ENCODE peak calls at places on chromosomes 5 and 9, in seven cellular contexts. One of them, this sample, is unnamed.

GRCh38 chr9:114016629-114017423 is 61.3 kb downstream of the AMBP start:
- DNase-seq in DND-41: no peak
- DNase-seq in WERI-Rb-1: peak; percentile 35
- DNase-seq in activated B cell treated with CpG ODN at 0.5 μM for 24 hours: peak; percentile 6
- DNase-seq in psoas muscle: no peak
- DNase-seq in H9: no peak
- DNase-seq in heart left ventricle: peak; percentile 5
- DNase-seq in this sample: no peak

GRCh38 chr5:1488882-1489680 is 34.7 kb downstream of the LPCAT1 start:
- DNase-seq in DND-41: no peak
- DNase-seq in WERI-Rb-1: no peak
- DNase-seq in activated B cell treated with CpG ODN at 0.5 μM for 24 hours: peak; percentile 62
- DNase-seq in psoas muscle: no peak
- DNase-seq in H9: no peak
- DNase-seq in heart left ventricle: no peak
- DNase-seq in this sample: no peak

GRCh38 chr5:79642210-79642609 is 30.0 kb downstream of the TENT2 start:
- DNase-seq in DND-41: no peak
- DNase-seq in WERI-Rb-1: no peak
- DNase-seq in activated B cell treated with CpG ODN at 0.5 μM for 24 hours: no peak
- DNase-seq in psoas muscle: no peak
- DNase-seq in H9: no peak
- DNase-seq in heart left ventricle: no peak
- DNase-seq in this sample: no peak

GRCh38 chr5:95664204-95664786 is 17.7 kb downstream of the RFESD start:
- DNase-seq in DND-41: peak; percentile 38
- DNase-seq in WERI-Rb-1: no peak
- DNase-seq in activated B cell treated with CpG ODN at 0.5 μM for 24 hours: no peak
- DNase-seq in psoas muscle: no peak
- DNase-seq in H9: no peak
- DNase-seq in heart left ventricle: no peak
- DNase-seq in this sample: no peak

GRCh38 chr9:34991833-34992375 is 2.4 kb downstream of the DNAJB5 start:
- DNase-seq in DND-41: no peak
- DNase-seq in WERI-Rb-1: peak; percentile 63
- DNase-seq in activated B cell treated with CpG ODN at 0.5 μM for 24 hours: no peak
- DNase-seq in psoas muscle: peak; percentile 83
- DNase-seq in H9: peak; percentile 79
- DNase-seq in heart left ventricle: peak; percentile 53
- DNase-seq in this sample: peak; percentile 27

GRCh38 chr9:95989304-95989703 is 113.8 kb downstream of the ERCC6L2 start:
- DNase-seq in DND-41: no peak
- DNase-seq in WERI-Rb-1: no peak
- DNase-seq in activated B cell treated with CpG ODN at 0.5 μM for 24 hours: no peak
- DNase-seq in psoas muscle: no peak
- DNase-seq in H9: no peak
- DNase-seq in heart left ventricle: no peak
- DNase-seq in this sample: no peak

GRCh38 chr9:135307314-135307713 is 172.3 kb upstream of the PPP1R26 start:
- DNase-seq in DND-41: no peak
- DNase-seq in WERI-Rb-1: no peak
- DNase-seq in activated B cell treated with CpG ODN at 0.5 μM for 24 hours: no peak
- DNase-seq in psoas muscle: no peak
- DNase-seq in H9: no peak
- DNase-seq in heart left ventricle: no peak
- DNase-seq in this sample: no peak

GRCh38 chr9:107337676-107338590 is 54.9 kb downstream of the RAD23B start:
- DNase-seq in DND-41: no peak
- DNase-seq in WERI-Rb-1: no peak
- DNase-seq in activated B cell treated with CpG ODN at 0.5 μM for 24 hours: no peak
- DNase-seq in psoas muscle: no peak
- DNase-seq in H9: no peak
- DNase-seq in heart left ventricle: no peak
- DNase-seq in this sample: no peak

GRCh38 chr9:16126042-16126441 is 573.2 kb downstream of the CCDC171 start:
- DNase-seq in DND-41: no peak
- DNase-seq in WERI-Rb-1: no peak
- DNase-seq in activated B cell treated with CpG ODN at 0.5 μM for 24 hours: no peak
- DNase-seq in psoas muscle: no peak
- DNase-seq in H9: no peak
- DNase-seq in heart left ventricle: no peak
- DNase-seq in this sample: no peak

GRCh38 chr5:72601861-72602260 is 94.7 kb upstream of the ZNF366 start:
- DNase-seq in DND-41: no peak
- DNase-seq in WERI-Rb-1: no peak
- DNase-seq in activated B cell treated with CpG ODN at 0.5 μM for 24 hours: no peak
- DNase-seq in psoas muscle: no peak
- DNase-seq in H9: no peak
- DNase-seq in heart left ventricle: no peak
- DNase-seq in this sample: no peak

GRCh38 chr5:52783226-52783959 is 4.3 kb upstream of the ITGA1 start:
- DNase-seq in DND-41: no peak
- DNase-seq in WERI-Rb-1: no peak
- DNase-seq in activated B cell treated with CpG ODN at 0.5 μM for 24 hours: no peak
- DNase-seq in psoas muscle: peak; percentile 19
- DNase-seq in H9: no peak
- DNase-seq in heart left ventricle: peak; percentile 16
- DNase-seq in this sample: no peak

GRCh38 chr5:143826909-143827514 is 15.1 kb downstream of the HMHB1 start:
- DNase-seq in DND-41: no peak
- DNase-seq in WERI-Rb-1: no peak
- DNase-seq in activated B cell treated with CpG ODN at 0.5 μM for 24 hours: no peak
- DNase-seq in psoas muscle: no peak
- DNase-seq in H9: no peak
- DNase-seq in heart left ventricle: no peak
- DNase-seq in this sample: no peak

GRCh38 chr5:51392689-51393199 is 9.5 kb downstream of the ISL1 start:
- DNase-seq in DND-41: no peak
- DNase-seq in WERI-Rb-1: no peak
- DNase-seq in activated B cell treated with CpG ODN at 0.5 μM for 24 hours: no peak
- DNase-seq in psoas muscle: no peak
- DNase-seq in H9: peak; percentile 52
- DNase-seq in heart left ventricle: no peak
- DNase-seq in this sample: no peak

GRCh38 chr5:10461041-10461440 is 19.4 kb downstream of the ROPN1L start:
- DNase-seq in DND-41: no peak
- DNase-seq in WERI-Rb-1: no peak
- DNase-seq in activated B cell treated with CpG ODN at 0.5 μM for 24 hours: no peak
- DNase-seq in psoas muscle: no peak
- DNase-seq in H9: no peak
- DNase-seq in heart left ventricle: no peak
- DNase-seq in this sample: no peak

GRCh38 chr5:157486861-157487260 is 26.8 kb downstream of the NIPAL4 start:
- DNase-seq in DND-41: no peak
- DNase-seq in WERI-Rb-1: peak; percentile 31
- DNase-seq in activated B cell treated with CpG ODN at 0.5 μM for 24 hours: no peak
- DNase-seq in psoas muscle: no peak
- DNase-seq in H9: no peak
- DNase-seq in heart left ventricle: no peak
- DNase-seq in this sample: no peak

GRCh38 chr5:135545115-135545514 is 9.4 kb upstream of the NEUROG1 start:
- DNase-seq in DND-41: no peak
- DNase-seq in WERI-Rb-1: peak; percentile 92
- DNase-seq in activated B cell treated with CpG ODN at 0.5 μM for 24 hours: no peak
- DNase-seq in psoas muscle: no peak
- DNase-seq in H9: no peak
- DNase-seq in heart left ventricle: no peak
- DNase-seq in this sample: no peak

GRCh38 chr5:113546711-113547159 is 33.2 kb downstream of the YTHDC2 start:
- DNase-seq in DND-41: no peak
- DNase-seq in WERI-Rb-1: no peak
- DNase-seq in activated B cell treated with CpG ODN at 0.5 μM for 24 hours: no peak
- DNase-seq in psoas muscle: no peak
- DNase-seq in H9: no peak
- DNase-seq in heart left ventricle: no peak
- DNase-seq in this sample: no peak

GRCh38 chr5:93193756-93194155 is 387.3 kb downstream of the NR2F1-AS1 start:
- DNase-seq in DND-41: no peak
- DNase-seq in WERI-Rb-1: no peak
- DNase-seq in activated B cell treated with CpG ODN at 0.5 μM for 24 hours: no peak
- DNase-seq in psoas muscle: no peak
- DNase-seq in H9: no peak
- DNase-seq in heart left ventricle: no peak
- DNase-seq in this sample: no peak

GRCh38 chr9:35318741-35319140 is 156.9 kb downstream of the UNC13B start:
- DNase-seq in DND-41: no peak
- DNase-seq in WERI-Rb-1: no peak
- DNase-seq in activated B cell treated with CpG ODN at 0.5 μM for 24 hours: no peak
- DNase-seq in psoas muscle: no peak
- DNase-seq in H9: no peak
- DNase-seq in heart left ventricle: no peak
- DNase-seq in this sample: no peak

GRCh38 chr9:6845128-6845826 is 87.5 kb downstream of the KDM4C start:
- DNase-seq in DND-41: no peak
- DNase-seq in WERI-Rb-1: no peak
- DNase-seq in activated B cell treated with CpG ODN at 0.5 μM for 24 hours: no peak
- DNase-seq in psoas muscle: no peak
- DNase-seq in H9: no peak
- DNase-seq in heart left ventricle: no peak
- DNase-seq in this sample: no peak

GRCh38 chr9:128225770-128226753 is 22.9 kb downstream of the DNM1 start:
- DNase-seq in DND-41: no peak
- DNase-seq in WERI-Rb-1: no peak
- DNase-seq in activated B cell treated with CpG ODN at 0.5 μM for 24 hours: no peak
- DNase-seq in psoas muscle: no peak
- DNase-seq in H9: no peak
- DNase-seq in heart left ventricle: no peak
- DNase-seq in this sample: no peak

GRCh38 chr9:70222354-70222753 is 36.4 kb upstream of the SMC5 start:
- DNase-seq in DND-41: no peak
- DNase-seq in WERI-Rb-1: no peak
- DNase-seq in activated B cell treated with CpG ODN at 0.5 μM for 24 hours: no peak
- DNase-seq in psoas muscle: no peak
- DNase-seq in H9: no peak
- DNase-seq in heart left ventricle: no peak
- DNase-seq in this sample: no peak

GRCh38 chr5:133565993-133566392 is 46.3 kb downstream of the FSTL4 start:
- DNase-seq in DND-41: peak; percentile 55
- DNase-seq in WERI-Rb-1: no peak
- DNase-seq in activated B cell treated with CpG ODN at 0.5 μM for 24 hours: no peak
- DNase-seq in psoas muscle: no peak
- DNase-seq in H9: no peak
- DNase-seq in heart left ventricle: peak; percentile 13
- DNase-seq in this sample: peak; percentile 50

DNA sequence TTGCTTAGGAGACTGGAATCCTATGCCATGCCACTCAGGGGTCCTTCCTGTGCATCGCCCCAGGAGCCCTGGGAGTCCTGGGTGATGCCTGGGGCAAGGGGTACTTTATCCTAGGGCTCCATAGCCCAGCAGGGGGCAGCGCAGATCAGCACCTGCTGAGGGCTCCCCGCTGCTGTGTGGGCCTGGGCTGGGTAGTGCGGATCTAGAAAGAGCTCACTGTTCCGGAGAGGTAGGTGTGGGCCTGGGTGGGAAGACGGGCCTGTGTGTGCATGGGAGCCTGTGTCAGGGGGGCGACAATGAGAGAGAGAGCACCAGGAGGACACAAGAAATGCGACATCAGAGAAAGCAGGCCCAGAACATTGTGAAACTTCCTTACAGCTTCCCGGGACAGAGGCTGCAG is 11.4 kb upstream of the DAB2IP start:
- DNase-seq in DND-41: peak; percentile 38
- DNase-seq in WERI-Rb-1: peak; percentile 87
- DNase-seq in activated B cell treated with CpG ODN at 0.5 μM for 24 hours: no peak
- DNase-seq in psoas muscle: peak; percentile 74
- DNase-seq in H9: peak; percentile 69
- DNase-seq in heart left ventricle: peak; percentile 62
- DNase-seq in this sample: peak; percentile 66
- TF ChIP-seq CTCF in DND-41: peak; percentile 61
- TF ChIP-seq CTCF in WERI-Rb-1: peak; percentile 90
- TF ChIP-seq CTCF in activated B cell treated with CpG ODN at 0.5 μM for 24 hours: no peak
- TF ChIP-seq CTCF in psoas muscle: peak; percentile 67
- TF ChIP-seq CTCF in H9: peak; percentile 72
- TF ChIP-seq CTCF in heart left ventricle: peak; percentile 63
- TF ChIP-seq CTCF in this sample: peak; percentile 73

GRCh38 chr5:43019615-43020293 is 20.4 kb downstream of the ANXA2R start:
- DNase-seq in DND-41: peak; percentile 86
- DNase-seq in WERI-Rb-1: peak; percentile 77
- DNase-seq in activated B cell treated with CpG ODN at 0.5 μM for 24 hours: peak; percentile 61
- DNase-seq in psoas muscle: peak; percentile 61
- DNase-seq in H9: peak; percentile 74
- DNase-seq in heart left ventricle: peak; percentile 74
- DNase-seq in this sample: no peak
- TF ChIP-seq CTCF in DND-41: peak; percentile 68
- TF ChIP-seq CTCF in WERI-Rb-1: peak; percentile 40
- TF ChIP-seq CTCF in activated B cell treated with CpG ODN at 0.5 μM for 24 hours: no peak
- TF ChIP-seq CTCF in psoas muscle: peak; percentile 47
- TF ChIP-seq CTCF in H9: peak; percentile 65
- TF ChIP-seq CTCF in heart left ventricle: peak; percentile 42
- TF ChIP-seq CTCF in this sample: peak; percentile 63

GRCh38 chr5:168792678-168793077 is 213.5 kb upstream of the PANK3 start:
- DNase-seq in DND-41: no peak
- DNase-seq in WERI-Rb-1: no peak
- DNase-seq in activated B cell treated with CpG ODN at 0.5 μM for 24 hours: no peak
- DNase-seq in psoas muscle: no peak
- DNase-seq in H9: no peak
- DNase-seq in heart left ventricle: no peak
- DNase-seq in this sample: no peak

GRCh38 chr5:168795943-168796342 is 216.8 kb upstream of the PANK3 start:
- DNase-seq in DND-41: no peak
- DNase-seq in WERI-Rb-1: no peak
- DNase-seq in activated B cell treated with CpG ODN at 0.5 μM for 24 hours: no peak
- DNase-seq in psoas muscle: no peak
- DNase-seq in H9: no peak
- DNase-seq in heart left ventricle: no peak
- DNase-seq in this sample: no peak

GRCh38 chr5:168793844-168794837 is 215.0 kb upstream of the PANK3 start:
- DNase-seq in DND-41: no peak
- DNase-seq in WERI-Rb-1: no peak
- DNase-seq in activated B cell treated with CpG ODN at 0.5 μM for 24 hours: no peak
- DNase-seq in psoas muscle: no peak
- DNase-seq in H9: no peak
- DNase-seq in heart left ventricle: peak; percentile 21
- DNase-seq in this sample: no peak

GRCh38 chr5:168798065-168799023 is 219.2 kb upstream of the PANK3 start:
- DNase-seq in DND-41: peak; percentile 19
- DNase-seq in WERI-Rb-1: no peak
- DNase-seq in activated B cell treated with CpG ODN at 0.5 μM for 24 hours: no peak
- DNase-seq in psoas muscle: no peak
- DNase-seq in H9: no peak
- DNase-seq in heart left ventricle: no peak
- DNase-seq in this sample: no peak

GRCh38 chr5:168796840-168797548 is 217.8 kb upstream of the PANK3 start:
- DNase-seq in DND-41: no peak
- DNase-seq in WERI-Rb-1: no peak
- DNase-seq in activated B cell treated with CpG ODN at 0.5 μM for 24 hours: no peak
- DNase-seq in psoas muscle: no peak
- DNase-seq in H9: no peak
- DNase-seq in heart left ventricle: no peak
- DNase-seq in this sample: no peak
- TF ChIP-seq CTCF in DND-41: no peak
- TF ChIP-seq CTCF in WERI-Rb-1: no peak
- TF ChIP-seq CTCF in activated B cell treated with CpG ODN at 0.5 μM for 24 hours: no peak
- TF ChIP-seq CTCF in psoas muscle: no peak
- TF ChIP-seq CTCF in H9: no peak
- TF ChIP-seq CTCF in heart left ventricle: no peak
- TF ChIP-seq CTCF in this sample: no peak

DNA sequence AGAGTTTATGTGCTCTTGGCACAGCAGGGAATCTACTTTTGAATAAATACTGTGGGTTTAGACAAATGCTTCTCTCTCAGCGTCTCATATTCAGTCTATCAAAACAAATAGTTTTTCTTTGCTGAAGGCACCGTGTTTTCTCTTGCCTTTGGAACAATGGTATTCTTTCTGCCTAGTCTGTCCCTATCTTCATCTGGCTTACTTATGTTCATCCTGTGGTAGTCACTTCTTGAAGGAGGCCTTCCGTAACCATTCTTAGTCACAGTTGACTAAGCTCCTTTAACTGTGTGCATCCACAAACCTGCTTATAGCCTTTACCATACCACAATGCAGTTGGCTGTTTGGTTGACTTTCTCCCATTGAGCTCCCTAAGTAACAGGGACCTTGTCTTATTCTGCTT is 45.9 kb downstream of the LARP1 start:
- DNase-seq in DND-41: no peak
- DNase-seq in WERI-Rb-1: no peak
- DNase-seq in activated B cell treated with CpG ODN at 0.5 μM for 24 hours: no peak
- DNase-seq in psoas muscle: no peak
- DNase-seq in H9: no peak
- DNase-seq in heart left ventricle: no peak
- DNase-seq in this sample: no peak
- TF ChIP-seq CTCF in DND-41: no peak
- TF ChIP-seq CTCF in WERI-Rb-1: no peak
- TF ChIP-seq CTCF in activated B cell treated with CpG ODN at 0.5 μM for 24 hours: no peak
- TF ChIP-seq CTCF in psoas muscle: no peak
- TF ChIP-seq CTCF in H9: no peak
- TF ChIP-seq CTCF in heart left ventricle: no peak
- TF ChIP-seq CTCF in this sample: no peak

This sample was measured in progenitor cell of endocrine pancreas.